ENCODE peak calls at places on chromosome 2, in five cellular contexts. I is transverse colon, M is WTC11, T is Calu3, U is astrocyte of the cerebellum. A is an unnamed sample.

GRCh38 chr2:221573430-221574230 is 1.5 kb upstream of the EPHA4 start:
- DNase-seq in I (peak; percentile 89), M (peak; percentile 93), T (peak; percentile 92), U (peak; percentile 55), A (peak; percentile 81)

GRCh38 chr2:104434363-104434792 is 419.5 kb upstream of the POU3F3 start:
- DNase-seq in I (peak; percentile 20), M (peak; percentile 53), T (peak; percentile 27), U (no peak), A (peak; percentile 1)

GRCh38 chr2:130755234-130756040 is at the start of gene AMER3:
- DNase-seq in I (no peak), M (peak; percentile 68), T (no peak), U (no peak), A (no peak)

GRCh38 chr2:167331636-167332232 is 443.5 kb downstream of the XIRP2 start:
- DNase-seq in I (peak; percentile 22), M (peak; percentile 83), T (peak; percentile 27), U (no peak), A (peak; percentile 7)

GRCh38 chr2:145653553-145653952 is 1133.6 kb upstream of the ZEB2 start:
- DNase-seq in I (no peak), M (no peak), T (no peak), U (no peak), A (no peak)

GRCh38 chr2:86238354-86238753 is 39.1 kb downstream of the MRPL35 start:
- DNase-seq in I (no peak), M (no peak), T (no peak), U (no peak), A (peak; percentile 73)

GRCh38 chr2:20350105-20350712 is 435 bp downstream of the PUM2 start:
- DNase-seq in I (peak; percentile 53), M (peak; percentile 65), T (peak; percentile 62), U (no peak), A (peak; percentile 61)

GRCh38 chr2:169095631-169096105 is 26.3 kb downstream of the DHRS9 start:
- DNase-seq in I (no peak), M (no peak), T (peak; percentile 37), U (peak; percentile 100), A (peak; percentile 20)

GRCh38 chr2:101619191-101619591 is 78.3 kb upstream of the MAP4K4 start:
- DNase-seq in I (peak; percentile 28), M (no peak), T (peak; percentile 47), U (no peak), A (no peak)

GRCh38 chr2:234879671-234880455 is 72.0 kb upstream of the SH3BP4 start:
- DNase-seq in I (no peak), M (no peak), T (no peak), U (peak; percentile 47), A (no peak)

GRCh38 chr2:191150121-191150450 is 708 bp downstream of the STAT4 start:
- DNase-seq in I (no peak), M (no peak), T (no peak), U (no peak), A (no peak)

GRCh38 chr2:158202151-158202778 is 100.6 kb downstream of the UPP2 start:
- DNase-seq in I (no peak), M (no peak), T (no peak), U (no peak), A (no peak)

GRCh38 chr2:151381266-151381665 is 23.9 kb downstream of the TNFAIP6 start:
- DNase-seq in I (no peak), M (no peak), T (no peak), U (no peak), A (no peak)

GRCh38 chr2:192498747-192499146 is 304.0 kb upstream of the TMEFF2 start:
- DNase-seq in I (no peak), M (peak; percentile 23), T (no peak), U (no peak), A (no peak)

GRCh38 chr2:60633615-60634014 is 80.2 kb upstream of the BCL11A start:
- DNase-seq in I (no peak), M (no peak), T (no peak), U (no peak), A (no peak)

GRCh38 chr2:76850969-76851368 is 671.2 kb downstream of the LRRTM4 start:
- DNase-seq in I (no peak), M (no peak), T (no peak), U (no peak), A (no peak)

GRCh38 chr2:18900691-18901113 is 311.3 kb upstream of the NT5C1B start:
- DNase-seq in I (no peak), M (no peak), T (no peak), U (no peak), A (no peak)

GRCh38 chr2:20145497-20146193 is 79.3 kb downstream of the SDC1 start:
- DNase-seq in I (peak; percentile 35), M (no peak), T (no peak), U (no peak), A (peak; percentile 43)

GRCh38 chr2:136444323-136444722 is 321.0 kb upstream of the THSD7B start:
- DNase-seq in I (no peak), M (no peak), T (no peak), U (no peak), A (no peak)

GRCh38 chr2:88600038-88600465 is 27.2 kb downstream of the EIF2AK3 start:
- DNase-seq in I (peak; percentile 52), M (no peak), T (peak; percentile 67), U (peak; percentile 95), A (peak; percentile 73)

DNA sequence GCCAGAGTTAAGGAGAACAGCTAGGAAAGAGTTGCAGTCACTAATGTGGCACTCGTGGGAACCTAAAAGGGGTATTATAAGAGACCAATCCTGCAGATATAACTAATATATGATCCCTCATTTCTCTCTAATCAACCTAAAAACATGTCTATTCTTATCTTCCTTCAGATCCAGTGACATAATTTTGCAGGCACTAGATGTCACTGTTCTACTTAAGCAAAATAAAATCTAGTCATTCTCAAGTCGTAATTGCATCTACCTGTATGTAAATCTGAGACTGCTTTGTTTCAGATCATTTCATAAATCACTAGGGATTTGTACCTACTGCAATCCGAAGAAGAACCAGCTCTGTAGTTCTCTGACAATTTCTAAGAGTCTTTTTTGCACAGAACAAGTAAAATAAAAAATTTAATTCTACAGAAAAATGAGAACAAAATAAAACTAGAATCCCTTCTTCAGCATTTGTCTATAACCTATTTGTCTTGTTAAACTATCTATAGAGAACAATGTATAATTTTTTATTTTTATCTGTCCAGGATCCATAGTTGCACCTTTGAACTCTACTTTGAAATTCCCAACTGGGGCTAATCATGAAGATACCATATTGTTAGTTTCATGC is 56.5 kb upstream of the ERBB4 start:
- DNase-seq in I (no peak), M (no peak), T (no peak), U (peak; percentile 13), A (no peak)
- TF ChIP-seq CTCF in I (no peak), M (no peak), T (peak; percentile 31), U (peak; percentile 23), A (no peak)

GRCh38 chr2:132651115-132652099 is 18.6 kb downstream of the LYPD1 start:
- DNase-seq in I (no peak), M (peak; percentile 34), T (no peak), U (no peak), A (no peak)
- TF ChIP-seq CTCF in I (no peak), M (peak; percentile 50), T (no peak), U (peak; percentile 91), A (no peak)

GRCh38 chr2:132033949-132034348 is 127.8 kb downstream of the ANKRD30BL start:
- DNase-seq in I (no peak), M (no peak), T (no peak), U (no peak), A (no peak)

GRCh38 chr2:132037527-132038178 is 124.1 kb downstream of the ANKRD30BL start:
- DNase-seq in I (no peak), M (peak; percentile 65), T (peak; percentile 14), U (no peak), A (peak; percentile 2)

GRCh38 chr2:132033365-132033764 is 128.4 kb downstream of the ANKRD30BL start:
- DNase-seq in I (no peak), M (no peak), T (no peak), U (no peak), A (no peak)

GRCh38 chr2:132038179-132038882 is 123.4 kb downstream of the ANKRD30BL start:
- DNase-seq in I (no peak), M (peak; percentile 26), T (peak; percentile 5), U (no peak), A (no peak)

DNA sequence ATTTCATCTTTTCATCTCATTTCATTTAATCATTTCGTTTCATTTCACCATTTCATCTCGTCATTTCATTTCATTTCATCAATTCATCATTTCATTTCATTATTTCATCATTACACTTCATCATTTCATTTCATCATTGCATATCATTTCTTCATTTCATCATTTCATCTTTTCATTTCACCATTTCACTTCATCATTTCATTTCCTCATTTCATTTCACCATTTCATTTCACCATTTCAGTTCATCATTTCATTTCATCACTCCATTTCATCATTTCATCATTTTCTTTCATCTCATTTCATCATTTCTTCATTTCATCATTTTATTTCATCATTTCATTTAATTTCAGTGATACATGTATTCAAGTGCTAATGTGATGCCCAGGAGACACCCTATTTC is 127.1 kb downstream of the ANKRD30BL start:
- DNase-seq in I (no peak), M (no peak), T (no peak), U (no peak), A (no peak)
- TF ChIP-seq CTCF in I (no peak), M (no peak), T (no peak), U (no peak), A (no peak)

DNA sequence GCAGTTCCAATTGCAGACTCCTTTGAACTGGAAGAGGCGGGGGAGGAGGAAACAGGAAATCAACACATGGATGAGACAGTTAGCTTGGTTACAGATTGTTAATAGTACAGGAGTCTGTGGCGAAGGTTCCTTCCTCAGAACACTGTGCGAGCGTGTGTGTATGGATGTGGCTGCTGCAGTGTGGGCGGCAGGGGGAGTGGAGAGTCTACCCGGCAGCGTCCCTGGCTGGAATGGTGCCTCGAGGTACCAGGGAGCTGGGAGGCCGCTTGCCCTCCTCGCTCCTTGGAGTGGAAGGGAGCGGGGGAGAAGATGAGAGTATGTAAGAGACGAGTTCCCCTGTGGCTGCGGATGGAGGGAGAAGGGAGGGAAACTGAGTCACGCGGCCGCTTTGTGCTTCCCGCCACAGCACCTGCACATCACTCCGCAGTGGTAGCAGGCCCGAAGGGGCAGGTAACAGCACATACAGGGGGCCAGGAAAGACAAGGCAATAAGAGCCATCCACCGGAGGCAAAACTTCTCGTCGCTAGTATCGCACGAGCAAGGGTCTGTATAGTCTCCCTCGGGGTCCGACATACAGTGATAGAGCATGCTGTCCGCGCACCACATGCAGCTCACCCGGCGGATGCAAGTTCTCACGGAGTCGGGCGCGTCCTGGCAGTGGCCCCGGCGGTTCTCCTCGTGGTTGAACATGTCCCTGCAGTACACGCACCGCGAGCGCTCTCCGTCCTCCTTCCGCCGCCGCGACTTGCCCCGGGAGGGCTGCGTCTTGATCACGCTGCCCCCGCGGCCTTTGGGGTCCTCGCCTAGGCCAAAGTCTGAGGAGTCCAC is 85.7 kb downstream of the ACTR2 start:
- DNase-seq in I (no peak), M (no peak), T (no peak), U (no peak), A (no peak)
- TF ChIP-seq CTCF in I (no peak), M (no peak), T (no peak), U (no peak), A (no peak)

A was measured in activated CD8-positive, alpha-beta T cell treated with anti-CD3 and anti-CD28 coated beads for 36 hours.